ENCODE peak calls at places on chromosomes 11 and 22, in nine cellular contexts. H is DND-41, I is neural progenitor cell, Z is heart right ventricle, S is astrocyte, W is foreskin fibroblast, M is cardiac muscle cell, Q is NB4, P is ovary. O is an unnamed sample.
A peak's percentile ranks its signal among the peaks of the same experiment; 100 is the strongest.

GRCh38 chr11:725624-726202 is 19.7 kb downstream of the EPS8L2 start:
- DNase-seq in H (no peak), I (peak; percentile 52), Z (no peak), S (no peak), W (no peak), M (no peak), Q (no peak), P (peak; percentile 46), O (no peak)

GRCh38 chr11:126838779-126839178 is 161.8 kb downstream of the KIRREL3 start:
- DNase-seq in H (no peak), I (no peak), Z (no peak), S (no peak), W (no peak), M (no peak), Q (no peak), P (no peak), O (no peak)

GRCh38 chr22:17074648-17075002 is 10.2 kb upstream of the IL17RA start:
- DNase-seq in H (no peak), I (no peak), Z (no peak), S (no peak), W (peak; percentile 51), M (no peak), Q (no peak), P (no peak), O (no peak)

GRCh38 chr11:116558504-116559252 is 214.1 kb downstream of the BUD13 start:
- DNase-seq in H (no peak), I (no peak), Z (no peak), S (peak; percentile 52), W (peak; percentile 10), M (peak; percentile 28), Q (no peak), P (no peak), O (peak; percentile 34)

GRCh38 chr22:33210129-33210784 is 152.1 kb upstream of the SYN3 start:
- DNase-seq in H (peak; percentile 39), I (peak; percentile 64), Z (peak; percentile 8), S (no peak), W (peak; percentile 34), M (peak; percentile 48), Q (peak; percentile 55), P (no peak), O (peak; percentile 37)

GRCh38 chr11:34564807-34565241 is 51.2 kb upstream of the ELF5 start:
- DNase-seq in H (no peak), I (no peak), Z (no peak), S (no peak), W (no peak), M (no peak), Q (no peak), P (no peak), O (no peak)

GRCh38 chr22:46315976-46316375 is 19.3 kb downstream of the GTSE1 start:
- DNase-seq in H (no peak), I (no peak), Z (no peak), S (no peak), W (no peak), M (no peak), Q (no peak), P (no peak), O (no peak)

GRCh38 chr11:123018702-123019101 is 37.1 kb upstream of the BSX start:
- DNase-seq in H (no peak), I (no peak), Z (peak; percentile 14), S (no peak), W (no peak), M (no peak), Q (no peak), P (no peak), O (no peak)

GRCh38 chr22:41925783-41926460 is 684 bp downstream of the TNFRSF13C start:
- DNase-seq in H (no peak), I (peak; percentile 87), Z (peak; percentile 50), S (no peak), W (peak; percentile 73), M (peak; percentile 48), Q (peak; percentile 76), P (no peak), O (peak; percentile 32)

GRCh38 chr11:123195182-123196059 is at the start of gene CLMP:
- DNase-seq in H (no peak), I (peak; percentile 71), Z (no peak), S (peak; percentile 63), W (peak; percentile 93), M (peak; percentile 86), Q (peak; percentile 65), P (peak; percentile 80), O (peak; percentile 77)

GRCh38 chr11:43071338-43071737 is 240.5 kb upstream of the API5 start:
- DNase-seq in H (no peak), I (no peak), Z (no peak), S (no peak), W (no peak), M (no peak), Q (no peak), P (no peak), O (no peak)

GRCh38 chr11:121552160-121552559 is 99.4 kb upstream of the SORL1-AS1 start:
- DNase-seq in H (no peak), I (no peak), Z (no peak), S (no peak), W (no peak), M (no peak), Q (no peak), P (no peak), O (no peak)

GRCh38 chr11:134041791-134042696 is 26.8 kb upstream of the JAM3 start:
- DNase-seq in H (no peak), I (no peak), Z (no peak), S (no peak), W (peak; percentile 74), M (no peak), Q (no peak), P (no peak), O (no peak)

GRCh38 chr11:109223441-109223840 is 198.5 kb upstream of the C11orf87 start:
- DNase-seq in H (no peak), I (no peak), Z (no peak), S (no peak), W (no peak), M (no peak), Q (no peak), P (no peak), O (no peak)

GRCh38 chr11:34203377-34203801 is 98.0 kb downstream of the NAT10 start:
- DNase-seq in H (no peak), I (no peak), Z (no peak), S (no peak), W (no peak), M (no peak), Q (peak; percentile 66), P (no peak), O (no peak)

GRCh38 chr22:49152146-49152929 is 675.3 kb downstream of the BRD1 start:
- DNase-seq in H (no peak), I (peak; percentile 68), Z (no peak), S (no peak), W (no peak), M (no peak), Q (no peak), P (no peak), O (no peak)

DNA sequence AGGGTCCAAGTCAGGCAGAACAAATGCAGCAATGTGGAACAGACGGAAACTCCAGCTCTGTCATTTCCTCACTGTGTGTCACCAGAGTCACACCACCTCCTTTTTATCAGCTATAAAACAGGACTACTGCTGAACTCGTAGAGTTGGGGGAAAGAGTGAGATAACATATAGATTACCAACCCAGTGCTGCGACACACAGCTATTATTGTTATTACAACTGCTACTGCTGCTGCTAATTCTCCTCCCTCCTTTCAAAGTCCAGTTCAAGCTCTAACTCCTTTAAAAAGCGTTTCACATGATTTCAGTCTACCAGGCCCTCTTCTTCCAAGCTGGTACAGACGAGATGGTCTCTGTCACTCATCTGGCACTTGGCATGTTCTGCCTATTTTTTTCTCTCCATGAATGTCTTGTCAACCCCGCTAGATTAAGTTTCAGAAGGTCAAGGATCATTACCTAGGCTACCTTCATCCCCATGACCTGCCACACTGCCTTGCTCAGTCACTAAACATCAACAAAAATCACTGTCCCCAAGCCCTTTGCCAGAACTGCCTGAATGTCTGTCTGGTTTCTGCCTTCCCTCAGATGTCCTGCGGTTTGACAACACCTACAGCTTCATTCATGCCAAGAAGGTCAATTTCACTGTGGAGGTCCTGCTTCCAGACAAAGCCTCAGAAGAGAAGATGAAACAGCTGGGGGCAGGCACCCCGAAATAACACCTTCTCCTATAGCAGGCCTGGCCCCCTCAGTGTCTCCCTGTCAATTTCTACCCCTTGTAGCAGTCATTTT is 3.7 kb upstream of the MTFP1 start:
- DNase-seq in H (no peak), I (no peak), Z (no peak), S (no peak), W (no peak), M (peak; percentile 23), Q (no peak), P (no peak), O (peak; percentile 40)
- H3K4me3 ChIP-seq in H (no peak overlapping the region), I (peak overlapping the region; percentile 55), Z (peak overlapping the region; percentile 88), S (peak overlapping the region; percentile 25), W (no peak overlapping the region), M (peak overlapping the region; percentile 54), Q (no peak overlapping the region), P (no peak overlapping the region), O (no peak overlapping the region)

GRCh38 chr22:23273445-23274145 is 93.3 kb downstream of the BCR start:
- DNase-seq in H (no peak), I (no peak), Z (no peak), S (no peak), W (no peak), M (no peak), Q (no peak), P (no peak), O (no peak)

GRCh38 chr22:23274146-23274526 is 93.8 kb downstream of the BCR start:
- DNase-seq in H (no peak), I (no peak), Z (no peak), S (no peak), W (no peak), M (no peak), Q (no peak), P (no peak), O (no peak)

GRCh38 chr22:23276656-23277582 is 96.6 kb downstream of the BCR start:
- DNase-seq in H (no peak), I (no peak), Z (no peak), S (no peak), W (no peak), M (no peak), Q (no peak), P (no peak), O (no peak)

GRCh38 chr22:23275751-23276150 is 95.4 kb downstream of the BCR start:
- DNase-seq in H (no peak), I (no peak), Z (no peak), S (no peak), W (no peak), M (no peak), Q (no peak), P (no peak), O (no peak)

GRCh38 chr22:23274891-23275694 is 94.8 kb downstream of the BCR start:
- DNase-seq in H (no peak), I (no peak), Z (no peak), S (no peak), W (no peak), M (no peak), Q (no peak), P (no peak), O (no peak)
- TF ChIP-seq CTCF in H (peak; percentile 11), I (no peak), Z (no peak), S (no peak), W (no peak), M (no peak), Q (no peak), P (no peak), O (no peak)

GRCh38 chr11:70695086-70695960 is 297.0 kb downstream of the CTTN start:
- DNase-seq in H (no peak), I (no peak), Z (no peak), S (no peak), W (no peak), M (no peak), Q (no peak), P (no peak), O (no peak)
- H3K4me3 ChIP-seq in H (no peak overlapping the region), I (no peak overlapping the region), Z (no peak overlapping the region), S (no peak overlapping the region), W (no peak overlapping the region), M (no peak overlapping the region), Q (no peak overlapping the region), P (no peak overlapping the region), O (no peak overlapping the region)

GRCh38 chr11:65479184-65480145 is 19.4 kb upstream of the MALAT1 start:
- DNase-seq in H (no peak), I (peak; percentile 74), Z (peak; percentile 81), S (peak; percentile 89), W (peak; percentile 87), M (peak; percentile 92), Q (peak; percentile 51), P (peak; percentile 52), O (peak; percentile 95)
- TF ChIP-seq CTCF in H (no peak), I (peak; percentile 48), Z (peak; percentile 41), S (peak; percentile 33), W (peak; percentile 34), M (peak; percentile 43), Q (peak; percentile 23), P (no peak), O (peak; percentile 62)

O was measured in cardiac fibroblast.